ENCODE peak calls at places on chromosome 1, in six cellular contexts. J, D, U, K, W and X are unnamed samples.

GRCh38 chr1:236148471-236148847 is 6.1 kb downstream of the GPR137B start:
- DNase-seq in D (no peak), J (no peak), W (no peak), U (no peak), K (no peak), X (peak)

GRCh38 chr1:143699115-143699514 is 272.7 kb downstream of the FAM72C start:
- DNase-seq in D (no peak), J (no peak), U (no peak), K (no peak), W (no peak), X (no peak)

GRCh38 chr1:55584521-55585401 is 369.6 kb upstream of the USP24 start:
- DNase-seq in D (peak), J (no peak), W (no peak), K (no peak), U (peak), X (peak)

GRCh38 chr1:8042134-8042533 is 16.0 kb upstream of the ERRFI1 start:
- DNase-seq in W (no peak), D (no peak), U (no peak), J (no peak), K (no peak), X (no peak)

GRCh38 chr1:240234477-240235225 is 143.0 kb downstream of the FMN2 start:
- DNase-seq in D (no peak), W (no peak), U (peak), J (no peak), K (no peak), X (peak)

GRCh38 chr1:161013104-161013590 is 7.8 kb downstream of the F11R start:
- DNase-seq in K (no peak), J (no peak), D (no peak), W (no peak), U (no peak), X (no peak)

GRCh38 chr1:34924759-34925555 is 4.5 kb downstream of the DLGAP3 start:
- DNase-seq in J (peak), U (peak), D (peak), K (no peak), W (peak), X (peak)

GRCh38 chr1:180501865-180502360 is 464 bp downstream of the ACBD6 start:
- DNase-seq in W (no peak), D (no peak), U (no peak), K (no peak), J (no peak), X (no peak)

DNA sequence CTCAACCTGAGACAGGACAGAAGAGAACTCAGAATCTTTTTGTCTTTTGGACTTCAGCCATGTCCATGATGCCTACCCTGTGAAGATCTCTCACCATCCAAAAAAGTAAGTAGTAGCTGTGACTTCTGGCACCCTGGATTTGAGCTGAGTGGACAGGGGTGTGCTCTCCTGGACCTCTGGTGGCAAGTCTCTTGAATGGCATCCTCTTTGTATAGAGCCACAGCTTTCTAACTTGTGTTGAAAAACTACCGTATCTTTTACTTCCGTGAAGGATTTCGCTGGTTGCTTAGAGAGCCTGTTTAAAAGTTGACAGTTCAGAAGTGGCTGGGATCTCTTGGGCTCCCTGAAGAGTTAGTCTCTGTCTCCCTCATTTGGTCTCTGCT is 1.8 kb downstream of the MFN2 start:
- DNase-seq in W (no peak), K (no peak), J (peak), U (peak), D (no peak), X (no peak)
- H3K4me3 ChIP-seq in W (peak), K (no peak), J (no peak), U (no peak), D (no peak), X (no peak)

DNA sequence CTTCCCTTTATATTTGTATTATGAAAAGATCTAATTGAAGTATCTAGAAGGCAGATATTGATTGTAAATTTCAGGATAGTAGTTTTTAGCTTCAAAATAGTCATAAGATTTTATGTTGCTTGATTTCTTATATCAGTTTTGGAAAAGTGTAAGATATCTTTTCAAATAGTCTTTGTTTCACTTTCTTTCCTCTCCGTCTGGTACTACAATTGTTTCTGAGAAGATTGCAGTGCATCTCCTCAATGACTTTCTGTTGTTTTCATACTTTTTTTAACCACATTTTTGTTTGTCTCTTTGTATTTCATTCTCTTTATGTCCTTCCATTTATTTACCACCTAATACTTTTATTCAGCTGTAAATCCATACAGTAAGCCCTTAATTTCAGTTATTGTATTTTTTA is 964.6 kb upstream of the B3GALT2 start:
- DNase-seq in J (no peak), W (no peak), U (no peak), D (no peak), K (no peak), X (no peak)
- H3K4me3 ChIP-seq in J (peak), W (no peak), U (no peak), D (no peak), K (no peak), X (no peak)

DNA sequence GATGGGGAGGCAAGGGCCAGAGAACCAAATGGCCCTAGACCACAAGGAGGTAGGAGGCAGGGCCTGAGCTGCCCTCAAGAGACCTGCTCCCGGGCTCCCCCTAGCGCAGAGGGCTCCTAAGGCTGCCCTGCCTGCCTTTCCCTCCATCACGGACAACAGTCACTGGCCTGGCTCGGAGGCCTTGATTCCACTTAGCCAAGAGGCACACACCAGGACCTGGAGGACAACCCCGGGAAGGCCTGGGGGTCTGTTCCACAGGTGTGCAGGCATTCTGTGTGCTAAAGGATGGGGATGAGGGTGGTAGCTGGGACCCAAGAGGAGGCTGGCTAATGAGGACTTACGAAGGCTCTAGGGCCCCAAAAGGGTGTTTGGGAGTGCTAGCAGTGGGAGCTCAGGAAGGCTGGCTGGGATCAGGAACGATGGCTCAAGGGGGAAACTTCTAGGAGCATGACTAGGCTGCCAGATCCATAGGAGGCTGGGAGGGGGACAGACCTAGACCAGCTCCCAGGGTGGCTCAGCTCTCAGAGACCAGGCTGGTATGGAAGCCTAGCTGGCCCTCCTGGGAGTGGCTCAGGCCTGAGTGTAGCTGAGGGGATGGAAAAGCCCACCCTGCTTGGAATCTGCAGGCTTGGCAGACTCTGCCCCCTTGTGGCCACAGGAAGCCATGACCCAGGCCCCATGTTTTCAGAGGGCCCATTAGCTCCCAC is 831 bp downstream of the ARTN start:
- DNase-seq in U (peak), J (peak), D (peak), W (peak), K (peak), X (peak)
- H3K4me3 ChIP-seq in U (no peak), J (no peak), D (peak), W (no peak), K (peak), X (peak)

GRCh38 chr1:116954450-116954849 is 44.7 kb downstream of the PTGFRN start:
- DNase-seq in W (no peak), K (peak), J (no peak), D (no peak), U (no peak), X (no peak)

GRCh38 chr1:116950497-116951174 is 40.9 kb downstream of the PTGFRN start:
- DNase-seq in J (no peak), U (no peak), W (no peak), K (no peak), D (no peak), X (peak)

GRCh38 chr1:116949213-116949985 is 39.7 kb downstream of the PTGFRN start:
- DNase-seq in W (no peak), J (no peak), U (no peak), K (no peak), D (no peak), X (no peak)

GRCh38 chr1:116948642-116949041 is 38.9 kb downstream of the PTGFRN start:
- DNase-seq in J (no peak), K (no peak), D (no peak), U (no peak), W (no peak), X (no peak)

DNA sequence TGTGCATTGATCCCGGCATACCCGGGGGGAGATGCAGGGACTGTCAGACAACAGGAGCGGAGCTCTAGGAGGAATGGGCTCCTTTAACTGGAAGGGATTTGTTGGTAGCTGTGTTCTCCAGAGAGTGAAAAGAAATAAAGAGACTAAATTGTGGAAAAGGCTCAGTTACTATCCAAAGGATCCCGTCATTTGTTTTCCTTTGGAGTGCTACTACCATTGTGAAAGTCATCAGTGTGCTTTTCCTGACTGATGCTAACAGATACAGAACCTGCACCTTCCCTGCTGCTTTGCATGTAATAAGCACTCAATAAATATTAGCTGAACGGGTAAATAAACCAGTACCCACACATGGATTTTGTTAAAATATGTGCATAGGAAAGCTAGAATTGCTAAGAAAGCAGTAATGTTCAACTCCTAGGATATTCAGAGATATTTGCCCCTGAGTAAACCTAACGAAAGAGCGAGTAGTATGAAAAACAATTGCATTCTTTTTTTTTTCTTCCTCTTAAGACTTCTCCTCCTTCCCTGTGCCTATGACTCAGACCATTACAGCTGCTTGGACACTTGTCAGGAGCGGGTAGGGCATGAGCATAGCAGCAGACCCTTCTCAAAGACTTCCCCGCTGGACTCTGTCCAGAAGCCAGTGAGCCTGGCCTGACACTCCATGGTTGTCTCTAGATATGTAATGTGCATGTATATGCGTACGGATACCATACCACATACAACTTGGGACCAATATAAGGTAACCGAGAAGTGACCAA is 41.6 kb downstream of the PTGFRN start:
- DNase-seq in D (no peak), W (no peak), J (no peak), U (peak), K (peak), X (peak)
- H3K4me3 ChIP-seq in D (no peak), W (no peak), J (no peak), U (no peak), K (peak), X (no peak)

DNA sequence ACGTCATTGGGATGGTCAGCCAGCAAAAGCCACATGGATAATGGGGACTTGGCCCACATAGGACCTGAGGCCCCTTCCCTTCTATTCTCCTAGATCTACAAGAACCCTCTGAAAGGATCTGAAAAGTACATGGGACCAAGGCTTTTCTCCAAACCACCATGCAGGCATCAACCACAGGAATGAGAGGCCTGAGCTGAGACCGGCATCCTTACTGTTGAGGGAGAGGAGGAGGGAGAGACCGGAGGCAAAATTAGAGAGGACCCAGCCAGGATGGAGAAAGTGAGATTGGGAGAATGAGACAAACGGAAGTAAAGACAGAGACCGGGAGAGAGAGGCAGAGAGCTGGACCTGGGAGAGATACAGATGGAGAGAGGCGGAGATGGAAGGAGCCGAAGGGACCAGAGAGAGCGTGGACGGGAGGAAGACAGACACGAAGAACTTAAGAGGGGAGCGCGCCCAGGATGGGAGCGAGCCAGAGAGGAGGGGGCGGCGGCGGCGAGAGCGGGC is 281.6 kb downstream of the RRAGC start:
- DNase-seq in J (no peak), D (no peak), U (no peak), K (peak), W (no peak), X (no peak)
- H3K4me3 ChIP-seq in J (peak), D (peak), U (no peak), K (no peak), W (no peak), X (no peak)

DNA sequence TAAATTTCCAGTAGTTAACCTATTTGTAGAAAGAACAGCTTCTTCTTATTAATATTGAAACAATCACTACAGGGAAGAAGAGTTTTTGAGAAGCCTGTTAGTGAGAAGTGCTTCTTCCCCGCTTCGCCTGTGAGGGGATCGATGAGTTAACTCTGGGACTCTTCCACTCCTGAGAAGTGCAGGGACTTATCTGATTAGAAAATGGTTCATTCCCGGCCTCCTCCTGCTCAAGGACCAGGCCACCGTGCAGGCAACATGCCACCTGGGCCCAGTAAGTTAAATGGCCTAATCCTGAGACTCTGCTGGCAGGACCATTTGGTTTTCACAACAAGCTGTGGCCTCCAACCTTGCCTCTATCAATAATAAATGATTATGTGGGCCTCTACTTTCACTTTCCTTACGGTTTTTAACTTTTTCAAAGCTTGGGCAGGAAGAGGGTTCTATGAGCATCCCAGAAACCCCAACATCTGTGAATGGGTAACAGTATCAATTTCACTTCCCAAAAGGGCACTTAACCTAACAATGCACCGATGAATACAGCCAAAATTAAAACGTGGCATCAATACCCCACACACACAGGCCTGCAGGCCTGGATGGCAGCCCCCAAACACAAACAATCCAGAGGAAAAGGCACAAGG is 33.1 kb downstream of the SIPA1L2 start:
- DNase-seq in U (no peak), J (peak), W (no peak), D (no peak), K (no peak), X (no peak)
- H3K4me3 ChIP-seq in U (no peak), J (no peak), W (no peak), D (no peak), K (no peak), X (no peak)

DNA sequence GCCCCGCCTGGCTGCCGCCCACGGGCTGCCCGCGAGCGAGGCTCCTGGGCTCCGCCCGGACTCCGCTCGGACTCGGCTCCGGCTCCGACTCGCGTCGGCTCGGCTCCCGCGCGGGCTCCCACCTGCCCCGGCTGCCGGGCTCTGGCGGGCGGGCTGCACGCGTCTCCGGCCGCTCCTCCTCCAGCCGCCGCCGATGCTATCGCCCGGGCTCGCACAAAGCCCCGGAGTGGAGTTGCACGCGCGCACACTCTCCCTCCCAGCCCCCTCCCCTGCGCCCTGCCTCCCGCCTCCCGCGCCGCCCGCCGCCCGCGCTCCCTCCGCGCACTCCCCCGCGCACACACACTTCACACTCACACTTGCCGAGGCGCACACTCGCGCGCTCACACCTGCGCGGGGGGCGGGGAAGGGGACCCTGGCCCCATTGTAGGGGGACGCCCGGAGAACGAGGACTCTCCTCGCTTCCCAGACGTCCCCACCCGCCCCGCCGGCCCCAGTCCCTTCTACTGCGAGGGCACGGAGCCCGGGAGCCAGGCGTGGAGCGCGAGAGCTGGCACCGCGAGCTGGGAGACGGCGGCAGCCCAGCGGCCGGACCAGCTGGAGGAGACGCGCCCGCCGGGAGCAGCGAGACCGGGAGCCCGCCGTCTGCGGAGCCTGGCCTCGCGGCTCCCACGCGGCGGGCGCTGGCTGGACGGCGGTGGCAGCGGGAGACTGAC is at the start of gene GRIK3:
- DNase-seq in D (peak), J (no peak), K (no peak), U (peak), W (no peak), X (no peak)
- H3K4me3 ChIP-seq in D (peak), J (no peak), K (peak), U (no peak), W (peak), X (no peak)